ENCODE peak calls at places on chromosomes 5 and 9, in six cellular contexts. U, A, Z, E, M and B are unnamed samples.

GRCh38 chr9:109459423-109459822 is 38.7 kb downstream of the PTPN3 start:
- DNase-seq in M (no peak), Z (no peak), A (no peak), U (no peak), E (no peak), B (no peak)

GRCh38 chr9:95879591-95879990 is 4.1 kb downstream of the ERCC6L2 start:
- DNase-seq in A (no peak), E (peak; percentile 50), M (no peak), Z (no peak), U (no peak), B (no peak)

GRCh38 chr5:81756016-81756415 is 5.1 kb upstream of the SSBP2 start:
- DNase-seq in Z (no peak), A (no peak), U (no peak), E (no peak), M (no peak), B (no peak)

GRCh38 chr9:112299514-112299913 is 33.9 kb downstream of the PTBP3 start:
- DNase-seq in Z (no peak), E (peak; percentile 44), A (no peak), U (no peak), M (peak; percentile 27), B (no peak)

GRCh38 chr5:78855026-78855425 is 130.1 kb downstream of the ARSB start:
- DNase-seq in Z (no peak), A (no peak), M (no peak), E (peak; percentile 61), U (no peak), B (no peak)

GRCh38 chr9:15622596-15622995 is 69.8 kb downstream of the CCDC171 start:
- DNase-seq in M (peak; percentile 10), A (no peak), E (peak; percentile 13), U (no peak), Z (no peak), B (peak; percentile 71)

GRCh38 chr5:39465843-39466242 is 41.1 kb upstream of the DAB2 start:
- DNase-seq in U (no peak), M (no peak), Z (no peak), A (no peak), E (no peak), B (no peak)

GRCh38 chr9:133956520-133957076 is 35.5 kb downstream of the VAV2 start:
- DNase-seq in M (peak; percentile 74), U (peak; percentile 92), E (no peak), A (peak; percentile 45), Z (peak; percentile 40), B (no peak)

GRCh38 chr5:174535691-174536090 is 188.7 kb upstream of the MSX2 start:
- DNase-seq in E (peak; percentile 90), U (no peak), A (no peak), Z (no peak), M (no peak), B (no peak)

GRCh38 chr9:4143951-4144717 is 155.7 kb downstream of the GLIS3 start:
- DNase-seq in A (no peak), Z (no peak), E (peak; percentile 75), M (peak; percentile 35), U (no peak), B (no peak)

GRCh38 chr9:127033784-127034183 is 88.7 kb downstream of the ANGPTL2 start:
- DNase-seq in E (peak; percentile 29), Z (no peak), M (peak; percentile 36), A (no peak), U (no peak), B (no peak)

GRCh38 chr9:69946800-69947437 is 96.7 kb upstream of the MAMDC2 start:
- DNase-seq in A (no peak), Z (no peak), U (no peak), M (peak; percentile 59), E (peak; percentile 94), B (no peak)

GRCh38 chr5:56415356-56415765 is 182.2 kb upstream of the ANKRD55 start:
- DNase-seq in Z (peak; percentile 81), A (no peak), M (peak; percentile 45), E (peak; percentile 71), U (no peak), B (peak; percentile 37)

GRCh38 chr9:111891910-111892499 is 4.6 kb upstream of the UGCG start:
- DNase-seq in Z (no peak), U (no peak), A (no peak), M (peak; percentile 21), E (peak; percentile 66), B (no peak)

GRCh38 chr9:125680442-125680841 is 26.6 kb downstream of the MAPKAP1 start:
- DNase-seq in M (no peak), Z (no peak), U (no peak), A (no peak), E (no peak), B (no peak)

GRCh38 chr5:135056316-135057030 is 22.4 kb upstream of the PITX1 start:
- DNase-seq in A (no peak), U (no peak), E (no peak), Z (no peak), M (no peak), B (no peak)

GRCh38 chr9:131733601-131734061 is 6.2 kb downstream of the RAPGEF1 start:
- DNase-seq in U (no peak), E (peak; percentile 100), A (no peak), M (peak; percentile 85), Z (peak; percentile 40), B (no peak)

GRCh38 chr9:134595014-134595413 is 46.6 kb upstream of the COL5A1 start:
- DNase-seq in U (no peak), A (peak; percentile 5), E (no peak), Z (no peak), M (no peak), B (no peak)

GRCh38 chr5:78504726-78505431 is 143.7 kb downstream of the LHFPL2 start:
- DNase-seq in U (no peak), Z (peak; percentile 52), M (peak; percentile 94), A (no peak), E (peak; percentile 99), B (no peak)

GRCh38 chr9:137708590-137709284 is 89.9 kb downstream of the EHMT1 start:
- DNase-seq in E (no peak), A (no peak), M (no peak), Z (no peak), U (no peak), B (no peak)

GRCh38 chr9:87725900-87726709 is at the start of gene CTSL:
- DNase-seq in M (peak; percentile 97), U (peak; percentile 91), A (peak; percentile 78), Z (peak; percentile 92), E (peak; percentile 83), B (no peak)

GRCh38 chr9:17777465-17777864 is 198.6 kb downstream of the SH3GL2 start:
- DNase-seq in U (no peak), Z (no peak), M (no peak), A (no peak), E (no peak), B (no peak)